ENCODE peak calls at places on chromosomes 1 and 21, in five cellular contexts. Q is non-pigmented ciliary epithelial cell, Y is adipocyte, M is MV-4-11, E is AG10803. C is an unnamed sample.
A peak's percentile ranks its signal among the peaks of the same experiment; 100 is the strongest.

GRCh38 chr1:202994756-202995155 is 12.4 kb upstream of the TMEM183A start:
- DNase-seq in Q (no peak), Y (no peak), M (no peak), E (no peak), C (no peak)

GRCh38 chr21:17402885-17403477 is 109.9 kb upstream of the CXADR start:
- DNase-seq in Q (no peak), Y (no peak), M (peak; percentile 95), E (peak; percentile 49), C (no peak)

GRCh38 chr21:21165063-21165645 is 166.9 kb downstream of the NCAM2 start:
- DNase-seq in Q (peak; percentile 97), Y (peak; percentile 94), M (no peak), E (peak; percentile 95), C (no peak)

GRCh38 chr1:161071886-161072371 is 2.2 kb upstream of the ARHGAP30 start:
- DNase-seq in Q (no peak), Y (peak; percentile 29), M (peak; percentile 69), E (peak; percentile 72), C (peak; percentile 38)

GRCh38 chr21:33025471-33026298 is at the start of gene OLIG2:
- DNase-seq in Q (no peak), Y (no peak), M (no peak), E (no peak), C (no peak)

GRCh38 chr1:167693425-167694045 is 28.2 kb upstream of the MPZL1 start:
- DNase-seq in Q (no peak), Y (no peak), M (peak; percentile 7), E (no peak), C (no peak)

GRCh38 chr1:147833231-147833840 is 69.3 kb upstream of the GJA8 start:
- DNase-seq in Q (no peak), Y (no peak), M (no peak), E (no peak), C (no peak)

GRCh38 chr21:41180752-41181151 is 12.8 kb downstream of the BACE2 start:
- DNase-seq in Q (no peak), Y (no peak), M (no peak), E (no peak), C (no peak)

GRCh38 chr1:215146252-215146975 is 63.9 kb downstream of the KCNK2 start:
- DNase-seq in Q (no peak), Y (peak; percentile 66), M (peak; percentile 90), E (peak; percentile 13), C (no peak)

GRCh38 chr1:150807674-150808073 is 386 bp downstream of the CTSK start:
- DNase-seq in Q (no peak), Y (peak; percentile 39), M (no peak), E (no peak), C (no peak)

GRCh38 chr1:152786077-152786476 is at the start of gene LCE1E:
- DNase-seq in Q (no peak), Y (no peak), M (no peak), E (no peak), C (no peak)

GRCh38 chr1:154573168-154573510 is 5.6 kb downstream of the CHRNB2 start:
- DNase-seq in Q (no peak), Y (no peak), M (no peak), E (no peak), C (no peak)

GRCh38 chr1:221439734-221440436 is 302.0 kb downstream of the DUSP10 start:
- DNase-seq in Q (peak; percentile 95), Y (peak; percentile 90), M (no peak), E (peak; percentile 95), C (no peak)

GRCh38 chr1:38502772-38503171 is 356.8 kb downstream of the RRAGC start:
- DNase-seq in Q (no peak), Y (no peak), M (no peak), E (peak; percentile 2), C (no peak)

GRCh38 chr1:20496241-20496661 is 10.2 kb upstream of the CAMK2N1 start:
- DNase-seq in Q (peak; percentile 78), Y (no peak), M (no peak), E (peak; percentile 42), C (no peak)